ENCODE peak calls at places on chromosomes 11 and 22, in nine cellular contexts. Y is neural crest cell; I is GM03348; K is nephron progenitor cell; O is MCF 10A; L is Right ventricle myocardium superior; H is chondrocyte; M is NCI-H187; Q is stimulated activated CD4-positive, alpha-beta T cell treated with anti-CD3 and anti-CD28 coated beads, Interleukin-15, amount 100 ng/mL, for 24 hours. J is an unnamed sample.

GRCh38 chr11:43547900-43548381 is 132.6 kb upstream of the HSD17B12 start:
- DNase-seq in Y (no peak), I (peak), K (peak), O (no peak), L (peak), H (no peak), M (no peak), Q (peak), J (no peak)

GRCh38 chr22:32324505-32325415 is 32.9 kb upstream of the RFPL3 start:
- DNase-seq in Y (no peak), I (no peak), K (no peak), O (no peak), L (no peak), H (no peak), M (no peak), Q (no peak), J (no peak)

GRCh38 chr11:67271212-67271547 is 4.9 kb downstream of the GRK2 start:
- DNase-seq in Y (no peak), I (no peak), K (no peak), O (no peak), L (no peak), H (no peak), M (no peak), Q (no peak), J (no peak)

GRCh38 chr22:46578824-46579561 is 41.2 kb upstream of the GRAMD4 start:
- DNase-seq in Y (no peak), I (peak), K (no peak), O (no peak), L (peak), H (peak), M (no peak), Q (no peak), J (no peak)

GRCh38 chr11:61851128-61851899 is 23.2 kb downstream of the FADS2 start:
- DNase-seq in Y (no peak), I (no peak), K (no peak), O (no peak), L (peak), H (peak), M (no peak), Q (no peak), J (no peak)

GRCh38 chr22:47294222-47294532 is 531.7 kb downstream of the TBC1D22A start:
- DNase-seq in Y (no peak), I (no peak), K (no peak), O (peak), L (peak), H (no peak), M (no peak), Q (no peak), J (no peak)

GRCh38 chr11:35555238-35555887 is 29.9 kb upstream of the PAMR1 start:
- DNase-seq in Y (no peak), I (peak), K (no peak), O (no peak), L (no peak), H (no peak), M (no peak), Q (no peak), J (no peak)

GRCh38 chr11:16280256-16280682 is 76.1 kb downstream of the SOX6 start:
- DNase-seq in Y (no peak), I (no peak), K (no peak), O (peak), L (peak), H (no peak), M (peak), Q (peak), J (peak)

GRCh38 chr11:73359930-73360742 is 16.1 kb upstream of the RELT start:
- DNase-seq in Y (peak), I (peak), K (peak), O (peak), L (no peak), H (no peak), M (no peak), Q (peak), J (peak)

GRCh38 chr11:126345283-126345682 is 10.2 kb upstream of the ST3GAL4 start:
- DNase-seq in Y (no peak), I (no peak), K (no peak), O (no peak), L (peak), H (peak), M (no peak), Q (no peak), J (no peak)

GRCh38 chr11:124763156-124763947 is 1.3 kb upstream of the ESAM start:
- DNase-seq in Y (peak), I (peak), K (peak), O (peak), L (peak), H (no peak), M (peak), Q (peak), J (peak)

GRCh38 chr22:23218867-23219251 is 38.5 kb downstream of the BCR start:
- DNase-seq in Y (peak), I (no peak), K (peak), O (no peak), L (peak), H (peak), M (peak), Q (peak), J (peak)

GRCh38 chr22:40853961-40854360 is 2.5 kb downstream of the ST13 start:
- DNase-seq in Y (no peak), I (peak), K (no peak), O (peak), L (no peak), H (no peak), M (no peak), Q (no peak), J (no peak)

GRCh38 chr11:65419773-65420481 is 2.7 kb upstream of the NEAT1 start:
- DNase-seq in Y (no peak), I (peak), K (peak), O (peak), L (peak), H (no peak), M (no peak), Q (peak), J (peak)

GRCh38 chr22:42613869-42614268 is 814 bp downstream of the POLDIP3 start:
- DNase-seq in Y (no peak), I (peak), K (no peak), O (no peak), L (no peak), H (no peak), M (no peak), Q (peak), J (no peak)

GRCh38 chr11:26078217-26078821 is 253.6 kb upstream of the ANO3 start:
- DNase-seq in Y (no peak), I (no peak), K (no peak), O (no peak), L (no peak), H (no peak), M (no peak), Q (no peak), J (no peak)

GRCh38 chr22:42151924-42152635 is 21.5 kb upstream of the CYP2D6 start:
- DNase-seq in Y (no peak), I (peak), K (no peak), O (no peak), L (no peak), H (peak), M (no peak), Q (no peak), J (no peak)

GRCh38 chr11:128848815-128849455 is 18.2 kb downstream of the KCNJ1 start:
- DNase-seq in Y (peak), I (peak), K (peak), O (peak), L (peak), H (no peak), M (no peak), Q (peak), J (peak)

GRCh38 chr11:1762537-1763302 is 1.0 kb downstream of the CTSD start:
- DNase-seq in Y (no peak), I (peak), K (no peak), O (peak), L (no peak), H (peak), M (no peak), Q (no peak), J (peak)

GRCh38 chr11:104219081-104219480 is 55.1 kb upstream of the PDGFD start:
- DNase-seq in Y (no peak), I (no peak), K (no peak), O (no peak), L (peak), H (no peak), M (no peak), Q (no peak), J (no peak)

GRCh38 chr11:46413755-46414465 is 22.3 kb upstream of the CHRM4 start:
- DNase-seq in Y (no peak), I (no peak), K (no peak), O (no peak), L (no peak), H (no peak), M (peak), Q (no peak), J (peak)

GRCh38 chr11:6285019-6285418 is 25.4 kb downstream of the CCKBR start:
- DNase-seq in Y (no peak), I (no peak), K (no peak), O (no peak), L (no peak), H (no peak), M (no peak), Q (no peak), J (no peak)

GRCh38 chr11:34331329-34331728 is 26.5 kb downstream of the ABTB2 start:
- DNase-seq in Y (no peak), I (no peak), K (no peak), O (peak), L (no peak), H (no peak), M (no peak), Q (no peak), J (peak)

GRCh38 chr11:20541503-20541902 is 57.9 kb upstream of the SLC6A5 start:
- DNase-seq in Y (no peak), I (no peak), K (no peak), O (no peak), L (no peak), H (no peak), M (no peak), Q (no peak), J (no peak)

GRCh38 chr22:23166038-23166831 is 14.1 kb upstream of the BCR start:
- DNase-seq in Y (no peak), I (no peak), K (no peak), O (no peak), L (no peak), H (no peak), M (no peak), Q (no peak), J (no peak)

GRCh38 chr22:48574776-48575566 is 1252.7 kb downstream of the BRD1 start:
- DNase-seq in Y (peak), I (peak), K (peak), O (no peak), L (no peak), H (no peak), M (no peak), Q (peak), J (no peak)

GRCh38 chr22:49735411-49736311 is 92.0 kb downstream of the BRD1 start:
- DNase-seq in Y (peak), I (peak), K (peak), O (no peak), L (no peak), H (peak), M (no peak), Q (peak), J (peak)

GRCh38 chr11:14132312-14132711 is 169.8 kb downstream of the SPON1 start:
- DNase-seq in Y (no peak), I (peak), K (no peak), O (no peak), L (no peak), H (no peak), M (no peak), Q (no peak), J (no peak)